ENCODE peak calls at places on chromosome 17, in nine cellular contexts. One of them, this sample, is unnamed. For H3K4me1, the result is how much of the 10 kb centered on the place peaks cover.

GRCh38 chr17:8628609-8629169 is 1.8 kb downstream of the MYH10 start:
- DNase-seq in A549: no peak
- DNase-seq in CD4-positive, CD25-positive, alpha-beta regulatory T cell: no peak
- DNase-seq in left ventricle myocardium inferior: no peak
- DNase-seq in CD8-positive, alpha-beta memory T cell: no peak
- DNase-seq in heart left ventricle: no peak
- DNase-seq in fibroblast of lung: peak
- DNase-seq in tibial artery: no peak
- DNase-seq in prostate gland: no peak
- DNase-seq in this sample: no peak

GRCh38 chr17:82615084-82616020 is 32.9 kb downstream of the WDR45B start:
- DNase-seq in A549: no peak
- DNase-seq in fibroblast of lung: no peak
- DNase-seq in heart left ventricle: no peak
- DNase-seq in prostate gland: no peak
- DNase-seq in CD8-positive, alpha-beta memory T cell: no peak
- DNase-seq in CD4-positive, CD25-positive, alpha-beta regulatory T cell: no peak
- DNase-seq in tibial artery: no peak
- DNase-seq in left ventricle myocardium inferior: no peak
- DNase-seq in this sample: no peak

GRCh38 chr17:80802626-80803450 is 188.8 kb upstream of the CHMP6 start:
- DNase-seq in tibial artery: peak
- DNase-seq in CD8-positive, alpha-beta memory T cell: no peak
- DNase-seq in left ventricle myocardium inferior: no peak
- DNase-seq in CD4-positive, CD25-positive, alpha-beta regulatory T cell: no peak
- DNase-seq in A549: no peak
- DNase-seq in fibroblast of lung: no peak
- DNase-seq in prostate gland: no peak
- DNase-seq in heart left ventricle: no peak
- DNase-seq in this sample: no peak

GRCh38 chr17:19311016-19311415 is 51.5 kb downstream of the B9D1 start:
- DNase-seq in CD4-positive, CD25-positive, alpha-beta regulatory T cell: no peak
- DNase-seq in A549: no peak
- DNase-seq in heart left ventricle: no peak
- DNase-seq in fibroblast of lung: no peak
- DNase-seq in left ventricle myocardium inferior: no peak
- DNase-seq in CD8-positive, alpha-beta memory T cell: no peak
- DNase-seq in prostate gland: no peak
- DNase-seq in tibial artery: no peak
- DNase-seq in this sample: no peak

GRCh38 chr17:45129426-45129939 is 2.8 kb downstream of the PLCD3 start:
- DNase-seq in fibroblast of lung: no peak
- DNase-seq in CD4-positive, CD25-positive, alpha-beta regulatory T cell: no peak
- DNase-seq in heart left ventricle: peak
- DNase-seq in prostate gland: no peak
- DNase-seq in tibial artery: no peak
- DNase-seq in A549: no peak
- DNase-seq in CD8-positive, alpha-beta memory T cell: no peak
- DNase-seq in left ventricle myocardium inferior: peak
- DNase-seq in this sample: peak

GRCh38 chr17:9842057-9842758 is 16.5 kb downstream of the GLP2R start:
- DNase-seq in fibroblast of lung: peak
- DNase-seq in A549: peak
- DNase-seq in tibial artery: peak
- DNase-seq in left ventricle myocardium inferior: peak
- DNase-seq in CD4-positive, CD25-positive, alpha-beta regulatory T cell: no peak
- DNase-seq in heart left ventricle: no peak
- DNase-seq in prostate gland: peak
- DNase-seq in CD8-positive, alpha-beta memory T cell: no peak
- DNase-seq in this sample: peak

GRCh38 chr17:18974407-18975149 is 22.6 kb downstream of the SLC5A10 start:
- DNase-seq in tibial artery: no peak
- DNase-seq in CD4-positive, CD25-positive, alpha-beta regulatory T cell: no peak
- DNase-seq in fibroblast of lung: no peak
- DNase-seq in CD8-positive, alpha-beta memory T cell: no peak
- DNase-seq in heart left ventricle: no peak
- DNase-seq in A549: no peak
- DNase-seq in prostate gland: no peak
- DNase-seq in left ventricle myocardium inferior: no peak
- DNase-seq in this sample: no peak

GRCh38 chr17:75695141-75695829 is 26.0 kb upstream of the ITGB4 start:
- DNase-seq in CD8-positive, alpha-beta memory T cell: no peak
- DNase-seq in left ventricle myocardium inferior: no peak
- DNase-seq in tibial artery: no peak
- DNase-seq in A549: no peak
- DNase-seq in heart left ventricle: no peak
- DNase-seq in prostate gland: no peak
- DNase-seq in fibroblast of lung: peak
- DNase-seq in CD4-positive, CD25-positive, alpha-beta regulatory T cell: no peak
- DNase-seq in this sample: no peak

GRCh38 chr17:78500806-78501205 is 76.4 kb downstream of the DNAH17 start:
- DNase-seq in A549: no peak
- DNase-seq in fibroblast of lung: no peak
- DNase-seq in CD4-positive, CD25-positive, alpha-beta regulatory T cell: no peak
- DNase-seq in CD8-positive, alpha-beta memory T cell: no peak
- DNase-seq in tibial artery: no peak
- DNase-seq in left ventricle myocardium inferior: no peak
- DNase-seq in heart left ventricle: no peak
- DNase-seq in prostate gland: no peak
- DNase-seq in this sample: no peak

GRCh38 chr17:73286863-73287296 is 24.9 kb downstream of the CDC42EP4 start:
- DNase-seq in tibial artery: peak
- DNase-seq in CD8-positive, alpha-beta memory T cell: no peak
- DNase-seq in CD4-positive, CD25-positive, alpha-beta regulatory T cell: no peak
- DNase-seq in fibroblast of lung: no peak
- DNase-seq in left ventricle myocardium inferior: no peak
- DNase-seq in prostate gland: peak
- DNase-seq in heart left ventricle: no peak
- DNase-seq in A549: no peak
- DNase-seq in this sample: no peak

GRCh38 chr17:7930841-7931631 is 710 bp downstream of the TRAPPC1 start:
- DNase-seq in fibroblast of lung: no peak
- DNase-seq in heart left ventricle: no peak
- DNase-seq in prostate gland: no peak
- DNase-seq in tibial artery: no peak
- DNase-seq in A549: peak
- DNase-seq in CD8-positive, alpha-beta memory T cell: no peak
- DNase-seq in left ventricle myocardium inferior: no peak
- DNase-seq in CD4-positive, CD25-positive, alpha-beta regulatory T cell: no peak
- DNase-seq in this sample: no peak

GRCh38 chr17:10574324-10574723 is 24.9 kb upstream of the MYH2 start:
- DNase-seq in left ventricle myocardium inferior: no peak
- DNase-seq in CD4-positive, CD25-positive, alpha-beta regulatory T cell: no peak
- DNase-seq in fibroblast of lung: no peak
- DNase-seq in tibial artery: no peak
- DNase-seq in A549: no peak
- DNase-seq in CD8-positive, alpha-beta memory T cell: no peak
- DNase-seq in heart left ventricle: no peak
- DNase-seq in prostate gland: no peak
- DNase-seq in this sample: no peak

GRCh38 chr17:945672-946071 is 33.9 kb downstream of the NXN start:
- DNase-seq in heart left ventricle: no peak
- DNase-seq in tibial artery: no peak
- DNase-seq in CD8-positive, alpha-beta memory T cell: no peak
- DNase-seq in prostate gland: no peak
- DNase-seq in left ventricle myocardium inferior: no peak
- DNase-seq in CD4-positive, CD25-positive, alpha-beta regulatory T cell: no peak
- DNase-seq in A549: no peak
- DNase-seq in fibroblast of lung: no peak
- DNase-seq in this sample: no peak

GRCh38 chr17:2906907-2907306 is 110.7 kb downstream of the RAP1GAP2 start:
- DNase-seq in prostate gland: no peak
- DNase-seq in CD4-positive, CD25-positive, alpha-beta regulatory T cell: no peak
- DNase-seq in fibroblast of lung: no peak
- DNase-seq in tibial artery: no peak
- DNase-seq in left ventricle myocardium inferior: no peak
- DNase-seq in heart left ventricle: no peak
- DNase-seq in A549: no peak
- DNase-seq in CD8-positive, alpha-beta memory T cell: no peak
- DNase-seq in this sample: no peak

GRCh38 chr17:66383353-66383752 is 80.9 kb downstream of the PRKCA start:
- DNase-seq in fibroblast of lung: peak
- DNase-seq in tibial artery: no peak
- DNase-seq in prostate gland: no peak
- DNase-seq in CD8-positive, alpha-beta memory T cell: no peak
- DNase-seq in left ventricle myocardium inferior: no peak
- DNase-seq in A549: no peak
- DNase-seq in CD4-positive, CD25-positive, alpha-beta regulatory T cell: no peak
- DNase-seq in heart left ventricle: no peak
- DNase-seq in this sample: no peak

GRCh38 chr17:70621593-70621992 is 452.3 kb downstream of the KCNJ2 start:
- DNase-seq in A549: no peak
- DNase-seq in fibroblast of lung: peak
- DNase-seq in tibial artery: no peak
- DNase-seq in heart left ventricle: no peak
- DNase-seq in CD8-positive, alpha-beta memory T cell: no peak
- DNase-seq in prostate gland: no peak
- DNase-seq in left ventricle myocardium inferior: no peak
- DNase-seq in CD4-positive, CD25-positive, alpha-beta regulatory T cell: no peak
- DNase-seq in this sample: no peak

GRCh38 chr17:37708008-37708615 is 36.7 kb downstream of the HNF1B start:
- DNase-seq in left ventricle myocardium inferior: no peak
- DNase-seq in CD8-positive, alpha-beta memory T cell: no peak
- DNase-seq in prostate gland: no peak
- DNase-seq in tibial artery: no peak
- DNase-seq in CD4-positive, CD25-positive, alpha-beta regulatory T cell: no peak
- DNase-seq in heart left ventricle: no peak
- DNase-seq in A549: no peak
- DNase-seq in fibroblast of lung: no peak
- DNase-seq in this sample: no peak
- H3K4me3 ChIP-seq in left ventricle myocardium inferior: no peak
- H3K4me3 ChIP-seq in CD8-positive, alpha-beta memory T cell: no peak
- H3K4me3 ChIP-seq in prostate gland: no peak
- H3K4me3 ChIP-seq in tibial artery: no peak
- H3K4me3 ChIP-seq in CD4-positive, CD25-positive, alpha-beta regulatory T cell: no peak
- H3K4me3 ChIP-seq in heart left ventricle: no peak
- H3K4me3 ChIP-seq in A549: no peak
- H3K4me3 ChIP-seq in fibroblast of lung: no peak
- H3K4me3 ChIP-seq in this sample: no peak

GRCh38 chr17:48024149-48025039 is 13.2 kb downstream of the COPZ2 start:
- DNase-seq in CD4-positive, CD25-positive, alpha-beta regulatory T cell: peak
- DNase-seq in fibroblast of lung: no peak
- DNase-seq in A549: peak
- DNase-seq in heart left ventricle: peak
- DNase-seq in tibial artery: peak
- DNase-seq in left ventricle myocardium inferior: peak
- DNase-seq in prostate gland: peak
- DNase-seq in CD8-positive, alpha-beta memory T cell: peak
- DNase-seq in this sample: peak
- H3K4me1 ChIP-seq in CD4-positive, CD25-positive, alpha-beta regulatory T cell: under half
- H3K4me1 ChIP-seq in fibroblast of lung: under half
- H3K4me1 ChIP-seq in A549: under half
- H3K4me1 ChIP-seq in heart left ventricle: under half
- H3K4me1 ChIP-seq in tibial artery: under half
- H3K4me1 ChIP-seq in left ventricle myocardium inferior: half or more
- H3K4me1 ChIP-seq in prostate gland: under half
- H3K4me1 ChIP-seq in CD8-positive, alpha-beta memory T cell: under half
- H3K4me1 ChIP-seq in this sample: under half

GRCh38 chr17:77472837-77473214 is 332.1 kb downstream of the SEC14L1 start:
- DNase-seq in tibial artery: no peak
- DNase-seq in CD4-positive, CD25-positive, alpha-beta regulatory T cell: no peak
- DNase-seq in left ventricle myocardium inferior: no peak
- DNase-seq in A549: no peak
- DNase-seq in heart left ventricle: no peak
- DNase-seq in prostate gland: no peak
- DNase-seq in CD8-positive, alpha-beta memory T cell: no peak
- DNase-seq in fibroblast of lung: no peak
- DNase-seq in this sample: no peak
- H3K4me3 ChIP-seq in tibial artery: no peak
- H3K4me3 ChIP-seq in CD4-positive, CD25-positive, alpha-beta regulatory T cell: peak
- H3K4me3 ChIP-seq in left ventricle myocardium inferior: peak
- H3K4me3 ChIP-seq in A549: no peak
- H3K4me3 ChIP-seq in heart left ventricle: no peak
- H3K4me3 ChIP-seq in prostate gland: no peak
- H3K4me3 ChIP-seq in CD8-positive, alpha-beta memory T cell: no peak
- H3K4me3 ChIP-seq in fibroblast of lung: no peak
- H3K4me3 ChIP-seq in this sample: peak

GRCh38 chr17:28746611-28747045 is 2.8 kb downstream of the TRAF4 start:
- DNase-seq in heart left ventricle: no peak
- DNase-seq in fibroblast of lung: no peak
- DNase-seq in left ventricle myocardium inferior: no peak
- DNase-seq in CD4-positive, CD25-positive, alpha-beta regulatory T cell: no peak
- DNase-seq in tibial artery: no peak
- DNase-seq in prostate gland: no peak
- DNase-seq in CD8-positive, alpha-beta memory T cell: no peak
- DNase-seq in A549: no peak
- DNase-seq in this sample: no peak

GRCh38 chr17:28749516-28750177 is 5.8 kb downstream of the TRAF4 start:
- DNase-seq in left ventricle myocardium inferior: no peak
- DNase-seq in A549: no peak
- DNase-seq in CD4-positive, CD25-positive, alpha-beta regulatory T cell: no peak
- DNase-seq in fibroblast of lung: no peak
- DNase-seq in prostate gland: no peak
- DNase-seq in heart left ventricle: no peak
- DNase-seq in CD8-positive, alpha-beta memory T cell: no peak
- DNase-seq in tibial artery: no peak
- DNase-seq in this sample: no peak

GRCh38 chr17:28748852-28749515 is 5.2 kb downstream of the TRAF4 start:
- DNase-seq in CD4-positive, CD25-positive, alpha-beta regulatory T cell: no peak
- DNase-seq in left ventricle myocardium inferior: no peak
- DNase-seq in A549: no peak
- DNase-seq in heart left ventricle: no peak
- DNase-seq in tibial artery: no peak
- DNase-seq in fibroblast of lung: no peak
- DNase-seq in CD8-positive, alpha-beta memory T cell: no peak
- DNase-seq in prostate gland: no peak
- DNase-seq in this sample: no peak

GRCh38 chr17:28747046-28747691 is 3.4 kb downstream of the TRAF4 start:
- DNase-seq in heart left ventricle: no peak
- DNase-seq in fibroblast of lung: no peak
- DNase-seq in A549: no peak
- DNase-seq in tibial artery: no peak
- DNase-seq in left ventricle myocardium inferior: no peak
- DNase-seq in CD4-positive, CD25-positive, alpha-beta regulatory T cell: no peak
- DNase-seq in prostate gland: peak
- DNase-seq in CD8-positive, alpha-beta memory T cell: no peak
- DNase-seq in this sample: no peak

DNA sequence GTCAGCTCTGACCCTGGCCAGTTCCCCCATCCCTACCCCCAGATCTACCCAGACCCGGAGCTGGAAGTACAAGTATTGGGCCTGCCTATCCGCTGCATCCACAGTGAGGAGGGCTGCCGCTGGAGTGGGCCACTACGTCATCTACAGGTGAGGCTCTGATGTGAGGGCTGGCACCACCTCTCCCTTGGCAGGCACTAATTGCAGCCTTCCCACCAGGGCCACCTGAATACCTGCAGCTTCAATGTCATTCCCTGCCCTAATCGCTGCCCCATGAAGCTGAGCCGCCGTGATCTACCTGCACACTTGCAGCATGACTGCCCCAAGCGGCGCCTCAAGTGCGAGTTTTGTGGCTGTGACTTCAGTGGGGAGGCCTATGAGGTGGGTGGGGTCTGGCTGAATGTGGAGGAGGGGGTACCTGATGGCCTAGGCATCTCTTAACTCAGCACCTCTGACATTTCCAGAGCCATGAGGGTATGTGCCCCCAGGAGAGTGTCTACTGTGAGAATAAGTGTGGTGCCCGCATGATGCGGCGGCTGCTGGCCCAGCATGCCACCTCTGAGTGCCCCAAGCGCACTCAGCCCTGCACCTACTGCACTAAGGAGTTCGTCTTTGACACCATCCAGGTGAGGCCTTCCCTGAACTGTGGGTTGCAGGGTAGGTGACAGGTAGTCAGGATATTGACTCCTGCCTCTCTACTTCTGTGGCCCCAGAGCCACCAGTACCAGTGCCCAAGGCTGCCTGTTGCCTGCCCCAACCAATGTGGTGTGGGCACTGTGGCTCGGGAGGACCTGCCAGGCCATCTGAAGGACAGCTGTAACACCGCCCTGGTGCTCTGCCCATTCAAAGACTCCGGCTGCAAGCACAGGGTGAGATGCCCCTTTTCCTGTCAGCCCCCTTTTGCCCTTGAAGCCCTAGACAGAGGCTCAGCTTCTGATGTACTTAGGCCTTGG is 4.3 kb downstream of the TRAF4 start:
- DNase-seq in CD4-positive, CD25-positive, alpha-beta regulatory T cell: no peak
- DNase-seq in A549: no peak
- DNase-seq in CD8-positive, alpha-beta memory T cell: no peak
- DNase-seq in heart left ventricle: no peak
- DNase-seq in left ventricle myocardium inferior: no peak
- DNase-seq in fibroblast of lung: no peak
- DNase-seq in prostate gland: no peak
- DNase-seq in tibial artery: no peak
- DNase-seq in this sample: no peak
- H3K4me1 ChIP-seq in CD4-positive, CD25-positive, alpha-beta regulatory T cell: under half
- H3K4me1 ChIP-seq in A549: half or more
- H3K4me1 ChIP-seq in CD8-positive, alpha-beta memory T cell: under half
- H3K4me1 ChIP-seq in heart left ventricle: half or more
- H3K4me1 ChIP-seq in left ventricle myocardium inferior: half or more
- H3K4me1 ChIP-seq in fibroblast of lung: under half
- H3K4me1 ChIP-seq in prostate gland: under half
- H3K4me1 ChIP-seq in tibial artery: under half
- H3K4me1 ChIP-seq in this sample: under half